ENCODE peak calls at places on chromosomes 1 and 21, in five cellular contexts. U is H9, P is IMR-90, K is H1, T is neuronal stem cell. Y is an unnamed sample.

GRCh38 chr1:163824006-163824405 is 502.3 kb downstream of the NUF2 start:
- DNase-seq in U (no peak), P (peak; percentile 43), K (no peak), T (no peak), Y (no peak)

GRCh38 chr1:102799496-102799895 is 308.8 kb downstream of the COL11A1 start:
- DNase-seq in U (no peak), P (peak; percentile 59), K (no peak), T (no peak), Y (peak; percentile 38)

GRCh38 chr1:114428083-114428754 is 82.8 kb downstream of the TRIM33 start:
- DNase-seq in U (no peak), P (peak; percentile 37), K (no peak), T (no peak), Y (peak; percentile 37)

GRCh38 chr1:176096015-176096414 is 111.1 kb downstream of the COP1 start:
- DNase-seq in U (no peak), P (no peak), K (no peak), T (no peak), Y (no peak)

GRCh38 chr1:53686371-53687267 is 52.3 kb downstream of the GLIS1 start:
- DNase-seq in U (no peak), P (peak; percentile 62), K (no peak), T (no peak), Y (peak; percentile 26)

GRCh38 chr1:42305639-42306038 is 29.4 kb downstream of the FOXJ3 start:
- DNase-seq in U (no peak), P (peak; percentile 54), K (no peak), T (no peak), Y (no peak)

GRCh38 chr1:91851130-91852010 is 34.6 kb downstream of the TGFBR3 start:
- DNase-seq in U (no peak), P (peak; percentile 89), K (no peak), T (no peak), Y (peak; percentile 55)

GRCh38 chr21:16590186-16590585 is 860.4 kb downstream of the USP25 start:
- DNase-seq in U (no peak), P (no peak), K (no peak), T (no peak), Y (no peak)

GRCh38 chr1:181630838-181631237 is 147.5 kb downstream of the CACNA1E start:
- DNase-seq in U (no peak), P (no peak), K (no peak), T (no peak), Y (no peak)

GRCh38 chr1:184791199-184791935 is 36.7 kb upstream of the EDEM3 start:
- DNase-seq in U (no peak), P (peak; percentile 77), K (no peak), T (no peak), Y (peak; percentile 66)

GRCh38 chr21:35971824-35972223 is 88.5 kb downstream of the SETD4 start:
- DNase-seq in U (no peak), P (no peak), K (no peak), T (no peak), Y (no peak)

GRCh38 chr21:45528028-45528705 is 14.1 kb downstream of the SLC19A1 start:
- DNase-seq in U (no peak), P (no peak), K (no peak), T (no peak), Y (no peak)

GRCh38 chr1:1162597-1163537 is 10.8 kb upstream of the TTLL10 start:
- DNase-seq in U (peak; percentile 90), P (no peak), K (no peak), T (no peak), Y (no peak)

DNA sequence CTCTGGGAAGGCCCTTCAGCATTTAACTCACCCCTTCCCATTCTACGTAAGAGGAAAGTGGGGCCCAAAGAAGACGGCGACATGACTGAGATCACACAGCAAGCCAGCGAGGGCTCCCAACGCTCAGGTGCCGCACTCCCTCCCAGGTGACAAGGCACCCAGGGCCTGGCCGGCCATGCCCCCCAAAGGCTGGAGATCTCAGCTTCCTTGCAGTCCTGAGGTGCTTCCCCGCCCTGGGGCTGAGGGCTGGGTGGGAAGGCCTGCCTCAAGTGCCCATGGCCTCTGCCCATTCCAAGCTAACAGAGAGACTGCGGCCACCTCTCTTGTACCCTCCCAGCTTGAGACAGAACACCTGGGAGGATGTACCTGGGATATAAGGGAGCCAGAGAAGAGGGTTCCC is 1.0 kb upstream of the CRYBG2 start:
- DNase-seq in U (peak; percentile 24), P (no peak), K (no peak), T (no peak), Y (no peak)
- H3K14ac ChIP-seq in U (no peak overlapping the region), P (no peak overlapping the region), K (no peak overlapping the region), T (no peak overlapping the region), Y (no peak overlapping the region)

GRCh38 chr1:201322653-201323510 is 39.6 kb downstream of the PKP1 start:
- DNase-seq in U (no peak), P (no peak), K (no peak), T (no peak), Y (no peak)
- H3K23ac ChIP-seq in U (no peak overlapping the region), P (no peak overlapping the region), K (no peak overlapping the region), T (no peak overlapping the region), Y (no peak overlapping the region)

GRCh38 chr1:18539171-18539570 is 58.4 kb downstream of the KLHDC7A start:
- DNase-seq in U (peak; percentile 12), P (no peak), K (peak; percentile 27), T (no peak), Y (no peak)

GRCh38 chr1:18542351-18542750 is 61.6 kb downstream of the KLHDC7A start:
- DNase-seq in U (peak; percentile 27), P (no peak), K (no peak), T (peak; percentile 59), Y (no peak)

GRCh38 chr1:18541046-18541795 is 60.5 kb downstream of the KLHDC7A start:
- DNase-seq in U (peak; percentile 15), P (no peak), K (peak; percentile 31), T (no peak), Y (no peak)

GRCh38 chr1:18537386-18538306 is 56.9 kb downstream of the KLHDC7A start:
- DNase-seq in U (peak; percentile 18), P (no peak), K (peak; percentile 38), T (no peak), Y (no peak)

DNA sequence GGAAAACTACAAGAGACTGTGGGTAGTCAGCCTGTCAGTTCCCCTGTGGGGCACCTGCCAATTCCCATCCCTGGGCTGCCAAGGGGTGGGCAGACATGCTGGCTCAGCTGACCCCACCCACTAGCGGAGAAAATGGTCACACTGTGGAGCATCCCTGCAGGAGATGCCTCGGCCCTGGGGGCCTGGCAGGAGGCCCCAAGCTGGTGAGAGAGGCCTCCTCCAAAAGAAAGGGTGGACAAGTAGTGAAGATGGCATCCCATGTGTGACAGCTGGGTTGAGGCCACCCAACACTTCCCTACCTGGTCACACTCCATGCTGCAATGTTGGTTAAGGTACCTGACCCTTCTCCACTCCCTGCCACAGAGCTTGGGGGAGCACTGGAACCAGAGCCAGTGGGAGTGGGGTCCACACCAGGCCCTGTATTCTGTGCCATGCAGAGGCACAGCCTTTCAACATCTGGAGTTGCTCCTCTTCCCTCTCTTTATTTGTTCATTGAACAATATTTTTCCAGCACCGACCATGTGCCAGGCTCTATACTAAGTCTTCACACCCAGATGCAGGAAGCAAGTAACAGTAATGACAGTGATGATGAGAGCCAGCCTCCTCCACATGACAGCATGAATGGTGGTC is 59.5 kb downstream of the KLHDC7A start:
- DNase-seq in U (peak; percentile 11), P (no peak), K (peak; percentile 29), T (no peak), Y (no peak)
- H2BK15ac ChIP-seq in U (no peak overlapping the region), P (no peak overlapping the region), K (peak overlapping the region; percentile 13), T (peak overlapping the region; percentile 20), Y (no peak overlapping the region)

GRCh38 chr1:164857439-164857838 is 298.5 kb downstream of the PBX1 start:
- DNase-seq in U (no peak), P (no peak), K (no peak), T (no peak), Y (no peak)
- H3K14ac ChIP-seq in U (no peak overlapping the region), P (no peak overlapping the region), K (no peak overlapping the region), T (no peak overlapping the region), Y (no peak overlapping the region)

DNA sequence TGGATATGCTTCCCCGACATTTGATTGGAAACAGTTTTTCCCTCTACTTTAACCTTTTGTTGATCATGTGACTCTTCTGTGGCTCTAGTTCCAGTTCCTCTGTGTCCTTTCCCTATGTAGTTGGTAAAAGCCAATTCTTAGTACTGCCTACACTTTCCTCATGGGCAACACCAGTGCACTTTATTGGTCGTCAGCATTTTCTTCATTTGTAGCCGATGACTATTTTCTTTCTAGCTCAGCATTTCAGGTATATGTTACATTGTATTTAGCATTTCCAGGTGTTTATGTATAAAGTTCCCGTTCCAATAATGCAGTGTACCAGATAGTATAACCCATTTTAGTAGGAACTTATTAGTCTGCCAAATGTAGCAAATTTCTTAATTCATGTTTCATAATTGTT is 27.6 kb upstream of the B3GALT2 start:
- DNase-seq in U (no peak), P (no peak), K (no peak), T (no peak), Y (no peak)
- H3K23ac ChIP-seq in U (no peak overlapping the region), P (no peak overlapping the region), K (no peak overlapping the region), T (no peak overlapping the region), Y (no peak overlapping the region)

Y was measured in mesenchymal stem cell.